ENCODE peak calls at places on chromosomes 2 and 18, in four cellular contexts. V is transverse colon, D is stomach, B is HCT116. Y is an unnamed sample.

GRCh38 chr2:115650827-115651226 is 1208.4 kb downstream of the DPP10 start:
- DNase-seq in V (no peak), D (no peak), B (no peak), Y (no peak)

GRCh38 chr18:46167971-46168370 is 63.8 kb downstream of the HAUS1 start:
- DNase-seq in V (peak), D (peak), B (no peak), Y (peak)

GRCh38 chr2:113276216-113276905 is 2.4 kb downstream of the PAX8 start:
- DNase-seq in V (no peak), D (no peak), B (no peak), Y (no peak)

GRCh38 chr2:119022678-119023077 is 80.7 kb downstream of the MARCO start:
- DNase-seq in V (no peak), D (no peak), B (no peak), Y (no peak)

GRCh38 chr18:37138456-37138855 is 309.5 kb downstream of the KIAA1328 start:
- DNase-seq in V (no peak), D (no peak), B (no peak), Y (no peak)

GRCh38 chr2:39696072-39696471 is 30.4 kb downstream of the TMEM178A start:
- DNase-seq in V (no peak), D (no peak), B (no peak), Y (peak)

GRCh38 chr2:240433973-240434727 is 1.3 kb upstream of the GPC1 start:
- DNase-seq in V (peak), D (no peak), B (peak), Y (peak)

GRCh38 chr2:116692988-116693387 is 1121.5 kb upstream of the DDX18 start:
- DNase-seq in V (no peak), D (no peak), B (no peak), Y (no peak)

GRCh38 chr18:494602-494983 is 5.9 kb downstream of the COLEC12 start:
- DNase-seq in V (no peak), D (no peak), B (no peak), Y (no peak)

DNA sequence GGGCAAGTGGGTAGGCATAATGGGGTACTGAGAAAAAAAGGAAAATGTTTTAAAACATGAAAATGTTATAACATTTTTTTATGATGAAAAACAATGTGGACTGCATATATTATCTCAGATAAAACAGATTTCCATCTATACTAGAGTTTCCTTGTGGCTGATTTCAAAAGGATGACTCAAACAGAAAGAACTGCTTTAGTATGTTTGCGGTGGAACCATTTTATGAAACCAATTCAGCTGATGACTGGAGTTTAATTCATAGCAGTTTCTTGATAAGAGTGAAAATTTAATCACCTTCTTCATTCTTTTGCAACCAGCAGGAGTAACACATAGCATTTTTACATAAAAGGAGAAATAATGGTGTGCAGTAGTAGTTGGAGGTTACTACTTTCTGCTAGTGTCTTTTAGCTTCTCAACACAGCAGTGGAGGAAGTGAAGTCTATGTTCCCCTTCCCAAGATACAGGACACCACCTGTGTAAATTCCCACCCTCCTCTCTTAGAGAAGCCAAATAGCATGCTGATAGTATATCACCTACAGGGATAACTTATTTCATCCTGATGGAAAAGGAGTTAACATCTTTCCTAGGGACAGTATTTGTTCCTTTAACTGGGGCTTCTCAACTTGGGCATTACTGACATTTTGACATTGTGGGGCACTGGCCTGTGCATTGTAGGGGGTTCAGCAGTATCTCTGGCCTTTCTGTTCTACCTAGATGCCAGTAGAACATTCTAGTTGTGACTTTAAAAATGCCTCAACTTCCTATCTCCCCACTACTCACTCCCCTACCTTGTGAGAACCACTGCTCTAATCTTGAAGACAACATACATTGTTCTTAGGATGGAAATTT is 29.9 kb downstream of the PELI1 start:
- DNase-seq in V (no peak), D (no peak), B (no peak), Y (no peak)
- H3K4me3 ChIP-seq in V (no peak), D (peak), B (no peak), Y (no peak)

GRCh38 chr2:28311660-28312249 is 80.9 kb upstream of the FOSL2 start:
- DNase-seq in V (no peak), D (no peak), B (no peak), Y (no peak)
- TF ChIP-seq POLR2AphosphoS5 in V (no peak), D (no peak), B (no peak), Y (no peak)

DNA sequence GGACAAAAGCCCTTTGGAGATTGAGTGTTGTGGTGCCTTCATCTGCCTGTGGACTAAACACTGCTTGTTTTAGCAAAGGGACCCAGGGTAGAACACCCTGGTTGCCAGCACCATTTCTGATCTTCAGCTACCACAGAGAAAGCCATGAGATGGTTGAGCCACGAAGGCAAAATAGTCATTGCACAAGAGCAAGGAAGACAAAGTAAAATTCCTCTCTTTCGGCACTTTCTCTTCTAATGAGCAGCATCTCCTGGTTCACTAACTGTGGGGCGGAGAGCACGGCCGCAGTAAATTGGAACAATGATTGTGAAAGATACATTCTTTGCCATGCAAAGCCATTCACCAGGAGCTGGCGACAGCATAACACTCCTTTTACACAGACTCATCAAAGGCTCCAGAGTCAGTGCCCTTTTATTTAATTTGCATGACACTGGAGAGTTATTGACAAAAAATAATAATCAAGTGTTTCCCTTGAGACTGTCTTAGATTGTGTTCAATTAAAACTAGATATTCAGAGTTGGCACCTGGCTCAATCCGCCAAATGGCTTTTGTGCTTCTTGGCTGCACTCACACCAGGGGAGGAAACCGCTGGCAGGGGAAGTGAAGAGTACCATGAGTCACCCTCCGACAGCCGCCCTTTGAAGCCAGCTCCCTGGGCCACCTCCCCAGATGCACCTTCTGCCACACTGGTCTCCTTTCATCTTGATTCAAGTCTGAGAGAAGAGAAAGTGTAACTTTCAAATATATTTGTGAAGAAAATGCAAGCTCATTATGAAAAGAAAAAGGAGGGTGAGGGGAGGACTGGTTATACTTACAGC is 100.5 kb upstream of the MEIS1 start:
- DNase-seq in V (no peak), D (no peak), B (no peak), Y (no peak)
- H3K4me3 ChIP-seq in V (no peak), D (no peak), B (no peak), Y (no peak)

DNA sequence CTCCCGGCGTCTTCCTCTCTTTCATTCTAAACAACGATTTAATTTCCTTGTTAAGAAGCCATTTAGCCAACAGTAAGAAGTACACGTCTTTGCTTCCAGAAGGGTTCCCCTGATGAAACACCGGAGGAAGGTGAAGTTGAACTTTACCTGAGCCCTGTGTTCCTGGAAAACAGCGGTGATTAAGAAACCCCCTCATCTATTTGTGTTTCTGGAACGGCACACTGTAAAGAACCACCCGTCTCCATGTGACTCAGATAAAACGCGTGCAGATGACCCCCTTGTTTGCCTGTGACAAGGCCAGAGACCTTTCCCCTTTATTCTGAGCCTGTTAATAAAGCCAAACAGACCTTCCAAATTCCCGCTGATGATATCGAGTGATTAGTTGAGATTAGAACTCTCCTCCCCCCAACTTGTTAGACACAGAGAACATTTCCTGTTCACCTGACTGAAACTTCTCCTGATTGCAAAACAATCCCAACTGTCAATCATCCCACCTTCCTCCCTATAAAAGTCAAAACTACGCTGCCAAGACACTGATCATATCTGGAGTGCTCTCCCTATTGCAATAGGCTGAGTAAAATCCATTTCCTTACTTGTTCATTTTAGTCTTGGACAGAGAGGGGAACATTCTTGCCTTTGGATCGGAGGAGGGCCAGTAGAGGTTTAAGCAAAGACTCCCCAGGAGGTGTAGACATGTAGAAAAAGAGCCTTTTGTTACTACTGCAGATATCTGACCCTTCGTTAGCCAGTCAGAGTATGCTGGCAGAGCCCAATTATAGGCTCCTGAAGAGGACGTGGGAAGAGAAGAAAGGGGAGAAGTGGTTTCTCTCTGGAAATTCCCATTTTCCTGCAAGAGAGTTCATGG is 883 bp upstream of the IWS1 start:
- DNase-seq in V (no peak), D (no peak), B (peak), Y (no peak)
- TF ChIP-seq POLR2AphosphoS5 in V (peak), D (no peak), B (no peak), Y (no peak)

GRCh38 chr2:226979004-226979403 is 143.2 kb downstream of the RHBDD1 start:
- DNase-seq in V (no peak), D (no peak), B (no peak), Y (no peak)

GRCh38 chr2:226978300-226978699 is 142.4 kb downstream of the RHBDD1 start:
- DNase-seq in V (no peak), D (no peak), B (no peak), Y (no peak)

GRCh38 chr2:226981731-226982373 is 146.0 kb downstream of the RHBDD1 start:
- DNase-seq in V (no peak), D (no peak), B (no peak), Y (no peak)

GRCh38 chr2:226973821-226974220 is 138.0 kb downstream of the RHBDD1 start:
- DNase-seq in V (no peak), D (no peak), B (no peak), Y (no peak)

DNA sequence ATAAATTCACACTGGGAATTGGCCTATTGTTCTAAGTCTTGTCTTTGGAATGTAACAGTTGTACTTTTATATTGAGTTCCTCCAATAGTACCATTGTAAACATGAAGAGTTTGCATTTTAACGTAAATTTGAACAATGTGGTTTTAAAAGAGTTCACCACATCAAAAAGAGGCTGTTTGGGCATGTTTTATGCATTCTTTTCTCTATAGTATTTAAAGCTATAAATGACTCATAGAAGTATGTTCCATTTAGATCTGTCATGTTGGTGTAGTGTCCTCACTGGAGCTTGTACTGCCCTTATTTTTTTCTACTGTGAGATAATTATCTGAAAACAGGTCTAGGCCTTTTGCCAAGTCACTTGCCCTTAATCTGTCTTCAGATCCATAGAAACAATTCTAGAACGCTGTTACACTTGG is 141.9 kb downstream of the RHBDD1 start:
- DNase-seq in V (no peak), D (no peak), B (no peak), Y (no peak)
- H3K4me3 ChIP-seq in V (no peak), D (no peak), B (no peak), Y (no peak)

GRCh38 chr2:25230626-25231311 is 62.4 kb upstream of the POMC start:
- DNase-seq in V (no peak), D (peak), B (no peak), Y (peak)
- TF ChIP-seq POLR2AphosphoS5 in V (no peak), D (no peak), B (no peak), Y (no peak)

GRCh38 chr2:99485411-99485810 is 4.4 kb downstream of the REV1 start:
- DNase-seq in V (no peak), D (no peak), B (no peak), Y (no peak)
- H3K4me3 ChIP-seq in V (no peak), D (no peak), B (no peak), Y (no peak)

DNA sequence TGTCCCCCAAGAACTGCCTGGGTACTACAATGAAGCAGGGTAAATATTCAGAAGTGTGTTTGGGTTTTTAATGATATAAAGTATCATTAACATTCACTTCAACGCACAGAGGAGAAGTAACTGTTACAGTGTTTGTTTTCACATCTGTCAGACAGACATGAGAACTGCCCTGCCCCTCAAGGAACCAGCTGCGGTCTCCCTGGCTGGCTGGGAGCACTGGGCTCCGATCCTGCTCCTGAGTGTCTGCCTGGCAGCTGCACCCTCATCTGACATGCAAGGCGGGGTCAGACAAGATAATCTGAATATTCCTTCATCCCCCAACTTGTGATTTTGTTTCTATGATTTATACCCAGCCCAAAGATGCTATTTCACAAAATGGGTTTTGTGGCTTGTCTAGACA is 75.5 kb downstream of the MBP start:
- DNase-seq in V (no peak), D (no peak), B (no peak), Y (no peak)
- TF ChIP-seq POLR2AphosphoS5 in V (no peak), D (no peak), B (no peak), Y (no peak)

GRCh38 chr2:144519934-144520717 is at the start of gene ZEB2:
- DNase-seq in V (peak), D (no peak), B (peak), Y (no peak)
- H3K4me3 ChIP-seq in V (peak), D (peak), B (peak), Y (peak)